ENCODE peak calls at places on chromosomes 2 and 18, in seven cellular contexts. J, E, C, I, V, T and L are unnamed samples.

GRCh38 chr18:48829443-48830149 is 121.2 kb downstream of the SMAD7 start:
- DNase-seq in C (no peak), E (peak; percentile 56), T (no peak), J (peak; percentile 18), V (no peak), I (peak; percentile 51), L (peak; percentile 68)

GRCh38 chr2:134258684-134259408 is 5.0 kb downstream of the MGAT5 start:
- DNase-seq in J (peak; percentile 82), T (no peak), I (no peak), C (no peak), E (no peak), V (no peak), L (no peak)

GRCh38 chr2:175567435-175568061 is 386.0 kb upstream of the ATP5MC3 start:
- DNase-seq in C (no peak), J (no peak), I (no peak), V (no peak), E (no peak), T (no peak), L (no peak)

GRCh38 chr2:242031481-242032019 is 162.0 kb downstream of the RTP5 start:
- DNase-seq in J (peak; percentile 80), I (no peak), E (no peak), C (no peak), T (no peak), V (peak; percentile 90), L (no peak)

GRCh38 chr18:48318481-48318880 is 90.7 kb downstream of the ZBTB7C start:
- DNase-seq in J (no peak), E (no peak), T (no peak), C (no peak), I (no peak), V (no peak), L (peak; percentile 56)

GRCh38 chr2:36655456-36655855 is 41.1 kb upstream of the VIT start:
- DNase-seq in I (no peak), T (no peak), C (no peak), E (no peak), V (peak; percentile 92), J (no peak), L (no peak)

GRCh38 chr2:157324331-157324843 is 1.2 kb downstream of the ERMN start:
- DNase-seq in V (no peak), I (no peak), T (no peak), E (no peak), J (no peak), C (no peak), L (no peak)

GRCh38 chr18:11872479-11873136 is 21.4 kb downstream of the CHMP1B start:
- DNase-seq in C (no peak), T (peak; percentile 36), I (no peak), J (no peak), V (peak; percentile 40), E (peak; percentile 72), L (peak; percentile 72)

GRCh38 chr2:177598321-177598922 is 205.8 kb downstream of the AGPS start:
- DNase-seq in J (no peak), T (no peak), I (no peak), C (no peak), V (peak; percentile 56), E (no peak), L (no peak)

GRCh38 chr2:236685979-236686520 is 116.4 kb downstream of the ACKR3 start:
- DNase-seq in J (no peak), T (no peak), V (no peak), E (no peak), C (no peak), I (no peak), L (no peak)

GRCh38 chr2:42196403-42197267 is 27.5 kb downstream of the EML4 start:
- DNase-seq in I (no peak), C (no peak), J (peak; percentile 61), V (peak; percentile 52), T (peak; percentile 22), E (peak; percentile 55), L (peak; percentile 46)

GRCh38 chr2:11213090-11213638 is 57.9 kb downstream of the SLC66A3 start:
- DNase-seq in I (no peak), T (no peak), C (no peak), J (no peak), V (peak; percentile 73), E (no peak), L (no peak)

GRCh38 chr2:188369365-188369764 is 77.7 kb downstream of the GULP1 start:
- DNase-seq in J (no peak), T (peak; percentile 35), C (peak; percentile 14), I (no peak), E (peak; percentile 47), V (peak; percentile 72), L (peak; percentile 18)

GRCh38 chr18:46278481-46279465 is 174.6 kb downstream of the HAUS1 start:
- DNase-seq in E (peak; percentile 19), V (peak; percentile 39), J (no peak), T (no peak), I (no peak), C (no peak), L (no peak)

GRCh38 chr18:10528439-10528838 is 2.6 kb downstream of the NAPG start:
- DNase-seq in E (no peak), C (no peak), I (no peak), V (no peak), J (no peak), T (no peak), L (no peak)

GRCh38 chr18:22226801-22227200 is 57.4 kb downstream of the GATA6 start:
- DNase-seq in T (no peak), V (no peak), E (no peak), J (no peak), C (no peak), I (no peak), L (no peak)

GRCh38 chr2:36697424-36698066 is 1.0 kb downstream of the VIT start:
- DNase-seq in V (no peak), C (no peak), I (no peak), T (no peak), E (no peak), J (no peak), L (no peak)

GRCh38 chr2:238915196-238915595 is 67.3 kb downstream of the TWIST2 start:
- DNase-seq in V (peak; percentile 77), C (no peak), J (no peak), T (no peak), E (no peak), I (no peak), L (no peak)

GRCh38 chr2:22626621-22627020 is 758.4 kb upstream of the KLHL29 start:
- DNase-seq in E (peak; percentile 44), C (no peak), V (no peak), T (no peak), I (no peak), J (no peak), L (peak; percentile 16)

GRCh38 chr18:36155960-36156757 is 26.5 kb downstream of the ELP2 start:
- DNase-seq in E (no peak), J (no peak), C (no peak), T (no peak), I (no peak), V (peak; percentile 54), L (no peak)

GRCh38 chr2:217856871-217857270 is 145.9 kb downstream of the TNS1 start:
- DNase-seq in T (no peak), I (no peak), E (no peak), V (no peak), C (no peak), J (no peak), L (no peak)

GRCh38 chr2:217859926-217860325 is 142.9 kb downstream of the TNS1 start:
- DNase-seq in I (no peak), J (no peak), T (no peak), C (no peak), E (no peak), V (no peak), L (no peak)

GRCh38 chr2:217856159-217856558 is 146.6 kb downstream of the TNS1 start:
- DNase-seq in V (no peak), J (no peak), T (no peak), I (no peak), C (no peak), E (no peak), L (no peak)

GRCh38 chr2:217858519-217859466 is 144.0 kb downstream of the TNS1 start:
- DNase-seq in T (no peak), J (no peak), I (no peak), V (peak; percentile 98), C (peak; percentile 43), E (peak; percentile 79), L (peak; percentile 66)

GRCh38 chr2:217857624-217858506 is 144.9 kb downstream of the TNS1 start:
- DNase-seq in J (no peak), I (no peak), V (no peak), C (no peak), E (no peak), T (no peak), L (no peak)
- H3K4me3 ChIP-seq in J (no peak overlapping the region), I (peak overlapping the region; percentile 41), V (peak overlapping the region; percentile 17), C (no peak overlapping the region), E (peak overlapping the region; percentile 19), T (no peak overlapping the region), L (no peak overlapping the region)

DNA sequence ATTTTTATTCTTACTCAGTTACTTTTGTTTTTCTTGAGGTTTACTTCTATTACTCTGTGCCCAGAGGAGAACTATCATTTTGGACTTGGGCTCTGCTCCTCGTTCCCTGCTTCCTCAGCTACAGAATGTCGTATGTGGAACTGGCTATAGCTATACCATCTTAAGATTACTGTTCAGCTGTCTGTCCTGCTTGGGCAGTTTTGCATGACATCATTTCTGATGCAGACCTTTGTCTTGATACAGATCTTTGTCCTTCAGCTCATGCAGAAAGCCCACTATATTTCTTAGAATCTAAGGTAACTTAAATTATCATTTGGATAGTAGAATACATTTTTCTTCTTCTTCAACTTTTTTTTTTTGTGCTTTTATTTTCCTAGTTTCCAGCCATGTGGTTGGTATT is 13.8 kb upstream of the C1GALT1C1L start:
- DNase-seq in I (no peak), T (no peak), V (no peak), E (no peak), C (no peak), J (no peak), L (no peak)
- H3K27me3 ChIP-seq in I (no peaks in the 10 kb centered on the region), T (no peaks in the 10 kb centered on the region), V (no peaks in the 10 kb centered on the region), E (no peaks in the 10 kb centered on the region), C (no peaks in the 10 kb centered on the region), J (no peaks in the 10 kb centered on the region), L (no peaks in the 10 kb centered on the region)

GRCh38 chr2:9585486-9585885 is 29.9 kb upstream of the ADAM17 start:
- DNase-seq in E (no peak), I (no peak), C (no peak), V (no peak), T (no peak), J (no peak), L (no peak)
- H3K36me3 ChIP-seq in E (peaks cover 46% of the 10 kb centered on the region), I (peaks cover 88% of the 10 kb centered on the region), C (peaks cover 10% of the 10 kb centered on the region), V (peaks cover 84% of the 10 kb centered on the region), T (peaks cover 35% of the 10 kb centered on the region), J (peaks cover 36% of the 10 kb centered on the region), L (peaks cover 13% of the 10 kb centered on the region)

DNA sequence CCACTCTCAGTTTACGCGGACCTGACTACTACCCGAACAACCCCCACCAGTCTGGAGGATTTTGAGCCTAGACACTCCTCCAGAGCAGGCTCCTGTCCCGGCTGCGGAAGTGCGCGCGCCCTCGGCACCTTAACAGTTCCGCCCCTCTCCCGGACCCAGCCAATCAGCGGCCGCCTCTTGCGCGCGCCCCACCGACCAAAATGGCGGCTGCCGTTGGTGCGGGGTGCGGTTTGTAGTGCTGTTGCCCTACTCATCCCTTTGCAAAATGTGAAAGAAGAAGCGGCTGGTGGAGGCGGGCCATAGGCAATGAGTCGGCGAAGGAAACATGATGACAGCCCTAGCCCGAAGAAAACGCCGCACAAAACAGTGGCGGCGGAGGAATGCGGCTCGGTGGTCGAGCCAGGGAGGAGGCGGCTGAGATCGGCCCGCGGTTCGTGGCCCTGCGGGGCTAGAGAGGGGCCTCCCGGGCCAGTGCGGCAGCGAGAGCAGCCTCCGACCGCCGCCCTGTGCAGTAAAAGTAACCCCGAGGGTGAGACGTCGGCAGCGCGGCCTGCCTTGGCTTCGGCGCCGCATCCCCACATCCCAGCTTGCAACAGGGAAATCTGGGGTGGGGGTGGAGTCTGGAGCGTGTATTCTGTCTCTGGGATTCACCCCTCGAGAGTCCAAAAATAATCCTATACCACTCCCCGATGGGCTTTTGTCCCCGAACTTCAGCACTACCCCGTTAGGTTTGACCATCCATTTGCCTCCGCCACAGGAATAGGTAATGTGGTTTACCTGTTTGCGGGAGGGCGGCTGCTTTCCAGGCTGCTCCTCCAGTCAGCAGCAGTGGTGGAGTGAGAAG is at the start of gene ETAA1:
- DNase-seq in J (peak; percentile 94), E (peak; percentile 95), C (peak; percentile 87), V (peak; percentile 98), I (peak; percentile 95), T (peak; percentile 68), L (peak; percentile 93)
- H3K4me3 ChIP-seq in J (peak within 1 kb of the TSS; percentile 83), E (peak within 1 kb of the TSS; percentile 86), C (peak within 1 kb of the TSS; percentile 99), V (peak within 1 kb of the TSS; percentile 94), I (peak within 1 kb of the TSS; percentile 88), T (peak within 1 kb of the TSS; percentile 94), L (peak within 1 kb of the TSS; percentile 92)